ENCODE peak calls at places on chromosomes 2 and 18, in eight cellular contexts. X is choroid plexus epithelial cell; D is nephron progenitor cell; L is endodermal cell; H is omental fat pad; N is astrocyte; Q is CD4-positive, alpha-beta T cell; K is AG04450. U is an unnamed sample.

GRCh38 chr2:119248311-119248710 is 24.7 kb downstream of the STEAP3 start:
- DNase-seq in X (peak), D (no peak), L (no peak), H (no peak), N (peak), Q (no peak), K (peak), U (peak)

GRCh38 chr2:240579771-240580614 is 6.5 kb upstream of the CAPN10 start:
- DNase-seq in X (peak), D (no peak), L (peak), H (peak), N (peak), Q (peak), K (no peak), U (peak)

GRCh38 chr2:47307066-47307465 is 95.9 kb upstream of the MSH2 start:
- DNase-seq in X (peak), D (no peak), L (no peak), H (no peak), N (no peak), Q (no peak), K (peak), U (no peak)

GRCh38 chr2:86298411-86299390 is 38.7 kb downstream of the REEP1 start:
- DNase-seq in X (no peak), D (peak), L (peak), H (no peak), N (no peak), Q (no peak), K (no peak), U (no peak)

GRCh38 chr18:58632557-58632956 is 3.7 kb upstream of the ALPK2 start:
- DNase-seq in X (no peak), D (no peak), L (no peak), H (no peak), N (no peak), Q (no peak), K (no peak), U (no peak)

GRCh38 chr18:68229351-68229750 is 485.6 kb downstream of the TMX3 start:
- DNase-seq in X (no peak), D (no peak), L (no peak), H (no peak), N (no peak), Q (no peak), K (no peak), U (no peak)

GRCh38 chr2:37586663-37587409 is 84.6 kb downstream of the CDC42EP3 start:
- DNase-seq in X (no peak), D (no peak), L (peak), H (no peak), N (no peak), Q (no peak), K (no peak), U (no peak)

GRCh38 chr2:179265082-179265575 is 497 bp upstream of the SESTD1 start:
- DNase-seq in X (peak), D (no peak), L (no peak), H (no peak), N (peak), Q (no peak), K (no peak), U (no peak)

GRCh38 chr2:156087875-156088274 is 244.6 kb downstream of the NR4A2 start:
- DNase-seq in X (no peak), D (no peak), L (no peak), H (no peak), N (peak), Q (no peak), K (no peak), U (no peak)

GRCh38 chr2:149080964-149081363 is 42.5 kb downstream of the LYPD6B start:
- DNase-seq in X (no peak), D (no peak), L (peak), H (no peak), N (no peak), Q (no peak), K (no peak), U (no peak)

DNA sequence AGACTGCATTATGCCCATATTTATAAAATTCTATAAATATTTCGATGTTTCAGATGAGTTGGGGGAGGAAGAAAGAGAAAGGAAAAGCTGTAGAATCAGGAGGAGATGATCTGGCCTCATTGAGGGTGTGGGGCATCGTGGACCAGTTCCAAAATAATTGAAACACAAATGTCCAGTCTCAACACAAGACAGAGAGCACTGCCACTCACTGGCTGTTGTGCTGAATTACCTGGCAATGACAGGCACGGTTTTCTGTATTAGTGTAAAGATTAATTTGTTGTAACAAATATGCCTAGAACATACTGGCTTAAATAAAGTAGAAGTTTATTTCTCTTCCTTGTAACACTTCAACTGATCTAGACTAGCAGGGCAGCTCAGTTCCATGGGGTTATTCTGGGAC is 24.1 kb downstream of the POLE4 start:
- DNase-seq in X (peak), D (no peak), L (no peak), H (no peak), N (no peak), Q (no peak), K (no peak), U (no peak)
- TF ChIP-seq CTCF in X (peak), D (no peak), L (peak), H (no peak), N (no peak), Q (no peak), K (no peak), U (no peak)

GRCh38 chr2:203016716-203017115 is 2.0 kb downstream of the NBEAL1 start:
- DNase-seq in X (no peak), D (no peak), L (no peak), H (no peak), N (no peak), Q (no peak), K (no peak), U (no peak)

GRCh38 chr2:203022751-203023150 is 8.1 kb downstream of the NBEAL1 start:
- DNase-seq in X (peak), D (no peak), L (no peak), H (no peak), N (no peak), Q (no peak), K (no peak), U (no peak)

GRCh38 chr2:203021986-203022385 is 7.3 kb downstream of the NBEAL1 start:
- DNase-seq in X (no peak), D (no peak), L (no peak), H (no peak), N (no peak), Q (no peak), K (no peak), U (no peak)

GRCh38 chr2:203018181-203018580 is 3.5 kb downstream of the NBEAL1 start:
- DNase-seq in X (peak), D (no peak), L (no peak), H (no peak), N (no peak), Q (no peak), K (no peak), U (no peak)

GRCh38 chr2:203019142-203019541 is 4.5 kb downstream of the NBEAL1 start:
- DNase-seq in X (no peak), D (no peak), L (no peak), H (no peak), N (no peak), Q (no peak), K (no peak), U (no peak)
- TF ChIP-seq CTCF in X (no peak), D (no peak), L (peak), H (no peak), N (no peak), Q (no peak), K (no peak), U (no peak)

GRCh38 chr18:80135136-80135535 is 26.1 kb downstream of the ADNP2 start:
- DNase-seq in X (no peak), D (no peak), L (no peak), H (no peak), N (no peak), Q (no peak), K (no peak), U (no peak)

GRCh38 chr18:80140455-80140985 is 31.5 kb downstream of the ADNP2 start:
- DNase-seq in X (no peak), D (no peak), L (peak), H (no peak), N (no peak), Q (no peak), K (no peak), U (peak)

GRCh38 chr18:80136679-80137078 is 27.6 kb downstream of the ADNP2 start:
- DNase-seq in X (no peak), D (no peak), L (peak), H (no peak), N (no peak), Q (no peak), K (no peak), U (no peak)

GRCh38 chr18:80137137-80137536 is 28.1 kb downstream of the ADNP2 start:
- DNase-seq in X (no peak), D (no peak), L (peak), H (no peak), N (no peak), Q (no peak), K (no peak), U (no peak)

DNA sequence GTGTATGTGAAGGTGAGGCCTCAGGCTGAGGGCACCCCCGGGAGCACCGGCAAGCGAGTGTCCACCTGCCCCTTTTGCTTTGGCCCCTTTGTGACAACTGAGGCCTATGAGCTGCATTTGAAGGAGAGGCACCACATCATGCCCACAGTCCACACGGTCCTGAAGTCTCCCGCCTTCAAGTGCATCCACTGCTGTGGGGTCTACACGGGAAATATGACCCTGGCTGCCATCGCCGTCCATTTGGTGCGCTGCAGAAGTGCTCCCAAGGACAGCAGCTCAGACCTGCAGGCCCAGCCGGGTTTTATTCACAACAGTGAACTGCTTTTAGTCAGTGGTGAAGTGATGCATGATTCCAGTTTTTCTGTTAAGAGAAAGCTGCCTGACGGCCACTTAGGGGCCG is 28.9 kb downstream of the ADNP2 start:
- DNase-seq in X (no peak), D (no peak), L (peak), H (no peak), N (no peak), Q (no peak), K (no peak), U (no peak)
- TF ChIP-seq CTCF in X (no peak), D (no peak), L (no peak), H (no peak), N (no peak), Q (no peak), K (no peak), U (no peak)

GRCh38 chr2:20015482-20016083 is 3.1 kb upstream of the MATN3 start:
- DNase-seq in X (peak), D (no peak), L (no peak), H (no peak), N (peak), Q (no peak), K (peak), U (no peak)
- TF ChIP-seq CTCF in X (peak), D (peak), L (peak), H (peak), N (peak), Q (peak), K (peak), U (peak)

GRCh38 chr2:8628179-8628869 is 53.5 kb upstream of the ID2 start:
- DNase-seq in X (no peak), D (no peak), L (peak), H (no peak), N (no peak), Q (no peak), K (no peak), U (no peak)
- TF ChIP-seq CTCF in X (no peak), D (no peak), L (peak), H (no peak), N (no peak), Q (no peak), K (no peak), U (no peak)

DNA sequence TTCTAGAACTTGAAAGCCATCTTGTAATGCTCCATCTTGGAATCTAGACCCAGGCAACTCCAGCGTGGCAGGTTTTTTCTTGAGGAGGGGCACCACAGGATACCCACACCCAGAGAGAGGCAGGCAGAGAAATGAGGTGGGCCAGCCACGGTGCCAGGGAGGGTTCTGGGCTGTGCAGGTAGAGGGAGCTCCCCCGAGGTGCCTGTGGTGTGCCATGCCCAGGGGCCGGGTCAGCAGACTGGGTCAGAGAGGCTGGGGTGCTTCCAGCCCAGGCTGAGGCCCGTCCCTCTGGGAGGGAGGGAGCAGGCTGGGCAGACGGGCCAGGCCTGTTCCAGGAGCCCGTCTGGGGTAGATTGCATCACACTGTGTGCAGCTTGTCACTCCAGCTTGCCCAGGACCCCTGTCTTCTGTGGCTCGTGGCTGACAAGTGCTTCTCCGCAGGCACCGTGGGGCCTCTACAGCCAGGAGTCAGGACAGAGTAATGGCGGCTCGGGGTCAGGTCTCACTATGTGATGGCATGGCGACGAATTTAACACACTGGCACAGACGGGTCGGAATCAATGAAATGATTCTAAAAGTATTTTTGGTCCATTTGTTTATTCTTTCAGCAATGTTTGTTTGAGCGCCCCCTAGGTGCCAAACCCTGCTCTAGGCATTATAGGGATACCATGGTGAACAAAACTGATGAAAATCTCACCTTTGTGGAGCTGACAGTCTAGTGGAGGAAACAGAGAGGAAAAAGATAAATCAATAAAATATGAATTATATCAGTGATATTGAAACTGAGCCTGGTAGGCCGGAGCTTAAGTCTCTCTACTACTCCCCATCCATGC is 144.0 kb downstream of the ACOXL start:
- DNase-seq in X (no peak), D (no peak), L (peak), H (no peak), N (no peak), Q (no peak), K (no peak), U (peak)
- TF ChIP-seq CTCF in X (no peak), D (peak), L (peak), H (no peak), N (no peak), Q (no peak), K (no peak), U (no peak)

GRCh38 chr18:25175558-25175957 is 176.4 kb downstream of the ZNF521 start:
- DNase-seq in X (no peak), D (no peak), L (no peak), H (no peak), N (no peak), Q (no peak), K (no peak), U (no peak)
- TF ChIP-seq CTCF in X (no peak), D (no peak), L (no peak), H (no peak), N (no peak), Q (no peak), K (no peak), U (no peak)

U was measured in activated CD8-positive, alpha-beta T cell treated with anti-CD3 and anti-CD28 coated beads for 36 hours.